ENCODE peak calls at places on chromosome 12, in six cellular contexts. One of them, this sample, is unnamed.
A peak's percentile ranks its signal among the peaks of the same experiment; 100 is the strongest.

GRCh38 chr12:65464930-65465329 is 186.4 kb downstream of the MSRB3 start:
- DNase-seq in effector CD4-positive, alpha-beta T cell: no peak
- DNase-seq in RWPE1: peak; percentile 9
- DNase-seq in A172: peak; percentile 47
- DNase-seq in CD4-positive, alpha-beta T cell: no peak
- DNase-seq in Daoy: peak; percentile 57
- DNase-seq in this sample: no peak

GRCh38 chr12:121805800-121806555 is 2.2 kb downstream of the SETD1B start:
- DNase-seq in effector CD4-positive, alpha-beta T cell: no peak
- DNase-seq in RWPE1: no peak
- DNase-seq in Daoy: no peak
- DNase-seq in CD4-positive, alpha-beta T cell: no peak
- DNase-seq in A172: no peak
- DNase-seq in this sample: no peak

GRCh38 chr12:49198431-49199155 is 9.7 kb upstream of the TUBA1A start:
- DNase-seq in A172: peak; percentile 80
- DNase-seq in Daoy: peak; percentile 85
- DNase-seq in CD4-positive, alpha-beta T cell: no peak
- DNase-seq in RWPE1: peak; percentile 57
- DNase-seq in effector CD4-positive, alpha-beta T cell: no peak
- DNase-seq in this sample: peak; percentile 70

GRCh38 chr12:102946042-102946441 is 11.4 kb upstream of the ASCL1 start:
- DNase-seq in Daoy: no peak
- DNase-seq in RWPE1: no peak
- DNase-seq in CD4-positive, alpha-beta T cell: no peak
- DNase-seq in A172: no peak
- DNase-seq in effector CD4-positive, alpha-beta T cell: no peak
- DNase-seq in this sample: no peak

GRCh38 chr12:44154128-44154527 is 318.2 kb downstream of the TMEM117 start:
- DNase-seq in A172: no peak
- DNase-seq in RWPE1: no peak
- DNase-seq in effector CD4-positive, alpha-beta T cell: no peak
- DNase-seq in Daoy: no peak
- DNase-seq in CD4-positive, alpha-beta T cell: no peak
- DNase-seq in this sample: no peak

GRCh38 chr12:74490390-74491064 is 47.1 kb upstream of the ATXN7L3B start:
- DNase-seq in RWPE1: no peak
- DNase-seq in effector CD4-positive, alpha-beta T cell: no peak
- DNase-seq in CD4-positive, alpha-beta T cell: no peak
- DNase-seq in A172: no peak
- DNase-seq in Daoy: no peak
- DNase-seq in this sample: no peak

GRCh38 chr12:64682572-64683277 is 72.4 kb downstream of the RASSF3 start:
- DNase-seq in effector CD4-positive, alpha-beta T cell: no peak
- DNase-seq in CD4-positive, alpha-beta T cell: no peak
- DNase-seq in A172: peak; percentile 67
- DNase-seq in Daoy: no peak
- DNase-seq in RWPE1: no peak
- DNase-seq in this sample: peak; percentile 52

GRCh38 chr12:116277393-116278258 is at the start of gene MED13L:
- DNase-seq in A172: peak; percentile 53
- DNase-seq in RWPE1: peak; percentile 98
- DNase-seq in Daoy: peak; percentile 95
- DNase-seq in CD4-positive, alpha-beta T cell: peak; percentile 77
- DNase-seq in effector CD4-positive, alpha-beta T cell: peak; percentile 82
- DNase-seq in this sample: peak; percentile 72

GRCh38 chr12:25266522-25266921 is 15.8 kb upstream of the KRAS start:
- DNase-seq in RWPE1: no peak
- DNase-seq in A172: no peak
- DNase-seq in CD4-positive, alpha-beta T cell: no peak
- DNase-seq in Daoy: no peak
- DNase-seq in effector CD4-positive, alpha-beta T cell: no peak
- DNase-seq in this sample: no peak

GRCh38 chr12:11545438-11546330 is 103.8 kb upstream of the ETV6 start:
- DNase-seq in A172: peak; percentile 2
- DNase-seq in CD4-positive, alpha-beta T cell: peak; percentile 23
- DNase-seq in Daoy: peak; percentile 24
- DNase-seq in effector CD4-positive, alpha-beta T cell: peak; percentile 37
- DNase-seq in RWPE1: no peak
- DNase-seq in this sample: no peak

GRCh38 chr12:50992814-50993213 is 33.4 kb downstream of the SLC11A2 start:
- DNase-seq in Daoy: no peak
- DNase-seq in effector CD4-positive, alpha-beta T cell: no peak
- DNase-seq in A172: no peak
- DNase-seq in RWPE1: no peak
- DNase-seq in CD4-positive, alpha-beta T cell: no peak
- DNase-seq in this sample: no peak

GRCh38 chr12:40946612-40947194 is 241.4 kb upstream of the PDZRN4 start:
- DNase-seq in CD4-positive, alpha-beta T cell: no peak
- DNase-seq in Daoy: no peak
- DNase-seq in A172: peak; percentile 21
- DNase-seq in RWPE1: peak; percentile 24
- DNase-seq in effector CD4-positive, alpha-beta T cell: no peak
- DNase-seq in this sample: peak; percentile 18

GRCh38 chr12:101877816-101878811 is 734 bp downstream of the DRAM1 start:
- DNase-seq in RWPE1: peak; percentile 26
- DNase-seq in effector CD4-positive, alpha-beta T cell: no peak
- DNase-seq in A172: peak; percentile 28
- DNase-seq in CD4-positive, alpha-beta T cell: no peak
- DNase-seq in Daoy: peak; percentile 54
- DNase-seq in this sample: no peak

GRCh38 chr12:69447892-69448291 is 22.3 kb upstream of the FRS2 start:
- DNase-seq in CD4-positive, alpha-beta T cell: no peak
- DNase-seq in A172: no peak
- DNase-seq in RWPE1: no peak
- DNase-seq in Daoy: no peak
- DNase-seq in effector CD4-positive, alpha-beta T cell: no peak
- DNase-seq in this sample: no peak

GRCh38 chr12:133023566-133023965 is 13.7 kb upstream of the ZNF84 start:
- DNase-seq in Daoy: no peak
- DNase-seq in CD4-positive, alpha-beta T cell: no peak
- DNase-seq in RWPE1: no peak
- DNase-seq in A172: no peak
- DNase-seq in effector CD4-positive, alpha-beta T cell: no peak
- DNase-seq in this sample: no peak

GRCh38 chr12:74722709-74723108 is 185.1 kb downstream of the ATXN7L3B start:
- DNase-seq in A172: no peak
- DNase-seq in effector CD4-positive, alpha-beta T cell: no peak
- DNase-seq in CD4-positive, alpha-beta T cell: no peak
- DNase-seq in RWPE1: no peak
- DNase-seq in Daoy: no peak
- DNase-seq in this sample: no peak

GRCh38 chr12:91951571-91951970 is 194.1 kb downstream of the BTG1 start:
- DNase-seq in effector CD4-positive, alpha-beta T cell: no peak
- DNase-seq in Daoy: no peak
- DNase-seq in A172: no peak
- DNase-seq in RWPE1: peak; percentile 3
- DNase-seq in CD4-positive, alpha-beta T cell: no peak
- DNase-seq in this sample: no peak

GRCh38 chr12:117587646-117588287 is 226.3 kb upstream of the NOS1 start:
- DNase-seq in RWPE1: peak; percentile 65
- DNase-seq in A172: peak; percentile 48
- DNase-seq in CD4-positive, alpha-beta T cell: no peak
- DNase-seq in effector CD4-positive, alpha-beta T cell: peak; percentile 11
- DNase-seq in Daoy: peak; percentile 59
- DNase-seq in this sample: peak; percentile 12

GRCh38 chr12:73833746-73834145 is 703.9 kb upstream of the ATXN7L3B start:
- DNase-seq in A172: no peak
- DNase-seq in RWPE1: no peak
- DNase-seq in Daoy: no peak
- DNase-seq in CD4-positive, alpha-beta T cell: no peak
- DNase-seq in effector CD4-positive, alpha-beta T cell: no peak
- DNase-seq in this sample: no peak

GRCh38 chr12:102543931-102544485 is 63.6 kb upstream of the IGF1 start:
- DNase-seq in A172: no peak
- DNase-seq in CD4-positive, alpha-beta T cell: no peak
- DNase-seq in RWPE1: no peak
- DNase-seq in Daoy: no peak
- DNase-seq in effector CD4-positive, alpha-beta T cell: no peak
- DNase-seq in this sample: no peak

GRCh38 chr12:52848661-52849255 is at the start of gene KRT78:
- DNase-seq in A172: no peak
- DNase-seq in RWPE1: no peak
- DNase-seq in effector CD4-positive, alpha-beta T cell: no peak
- DNase-seq in CD4-positive, alpha-beta T cell: no peak
- DNase-seq in Daoy: no peak
- DNase-seq in this sample: no peak

GRCh38 chr12:120055639-120056038 is 60.9 kb downstream of the RAB35 start:
- DNase-seq in CD4-positive, alpha-beta T cell: no peak
- DNase-seq in A172: no peak
- DNase-seq in RWPE1: peak; percentile 42
- DNase-seq in effector CD4-positive, alpha-beta T cell: no peak
- DNase-seq in Daoy: no peak
- DNase-seq in this sample: no peak

GRCh38 chr12:116520801-116521471 is 38.2 kb upstream of the MAP1LC3B2 start:
- DNase-seq in effector CD4-positive, alpha-beta T cell: no peak
- DNase-seq in Daoy: peak; percentile 73
- DNase-seq in RWPE1: no peak
- DNase-seq in A172: peak; percentile 62
- DNase-seq in CD4-positive, alpha-beta T cell: no peak
- DNase-seq in this sample: no peak

GRCh38 chr12:1914116-1914911 is 4.1 kb downstream of the CACNA2D4 start:
- DNase-seq in effector CD4-positive, alpha-beta T cell: no peak
- DNase-seq in Daoy: no peak
- DNase-seq in CD4-positive, alpha-beta T cell: no peak
- DNase-seq in RWPE1: no peak
- DNase-seq in A172: no peak
- DNase-seq in this sample: no peak

This sample was measured in H4.